ENCODE peak calls at places on chromosomes 13 and 19, in ten cellular contexts. X is naive B cell; S is stimulated activated CD4-positive, alpha-beta T cell treated with anti-CD3 and anti-CD28 coated beads, Interleukin-15, amount 100 ng/mL, for 1 hour; G is dermis blood vessel endothelial cell; R is C1 segment of cervical spinal cord; V is NCI-H1048; Q is T-helper 1 cell; E is A549; J is CD4-positive, alpha-beta T cell; W is EH. C is an unnamed sample.

GRCh38 chr19:29735821-29736220 is 20.8 kb upstream of the C19orf12 start:
- DNase-seq in G (no peak), Q (no peak), X (no peak), V (no peak), W (no peak), R (no peak), J (no peak), S (no peak), E (no peak), C (no peak)

GRCh38 chr13:98542568-98543379 is 34.1 kb downstream of the STK24 start:
- DNase-seq in W (peak), Q (no peak), R (peak), X (no peak), E (no peak), S (no peak), G (no peak), V (no peak), J (no peak), C (no peak)

GRCh38 chr19:48530770-48531169 is 19.1 kb upstream of the LMTK3 start:
- DNase-seq in S (no peak), W (no peak), J (no peak), G (no peak), Q (no peak), R (no peak), X (no peak), V (no peak), E (no peak), C (no peak)

GRCh38 chr19:3817761-3818160 is 31.6 kb upstream of the MATK start:
- DNase-seq in E (no peak), R (no peak), S (no peak), V (no peak), J (no peak), W (no peak), Q (no peak), X (no peak), G (no peak), C (no peak)

GRCh38 chr13:79241697-79242096 is 164.4 kb downstream of the RBM26 start:
- DNase-seq in R (no peak), X (no peak), W (no peak), G (no peak), S (no peak), Q (no peak), E (no peak), V (no peak), J (no peak), C (no peak)

GRCh38 chr19:5623397-5624153 is 692 bp downstream of the SAFB start:
- DNase-seq in G (peak), S (peak), W (peak), X (peak), Q (no peak), J (no peak), V (no peak), E (no peak), R (peak), C (peak)

GRCh38 chr19:41837981-41838708 is 6.3 kb downstream of the LYPD4 start:
- DNase-seq in Q (no peak), R (no peak), E (no peak), G (no peak), W (no peak), S (no peak), J (no peak), X (no peak), V (no peak), C (no peak)

GRCh38 chr13:113157206-113157928 is 1.1 kb upstream of the PROZ start:
- DNase-seq in J (no peak), X (no peak), E (no peak), V (no peak), Q (no peak), W (no peak), S (no peak), R (no peak), G (no peak), C (no peak)

GRCh38 chr13:98144501-98145350 is 1.8 kb downstream of the FARP1 start:
- DNase-seq in E (no peak), W (peak), J (no peak), R (peak), Q (no peak), S (no peak), X (no peak), V (no peak), G (peak), C (no peak)